ENCODE peak calls at places on chromosomes 3 and 15, in five cellular contexts. P is ovary, N is bronchial epithelial cell, I is NCI-H1092 treated with DMSO at 0.1 percent for 48 hours, F is tibial artery. J is an unnamed sample.

GRCh38 chr15:88003928-88004327 is 252.6 kb downstream of the NTRK3 start:
- DNase-seq in P (no peak), N (no peak), I (peak), F (no peak), J (no peak)

GRCh38 chr3:53489401-53490130 is 4.8 kb upstream of the CACNA1D start:
- DNase-seq in P (no peak), N (no peak), I (no peak), F (no peak), J (no peak)

GRCh38 chr3:35392187-35392586 is 247.1 kb upstream of the ARPP21 start:
- DNase-seq in P (no peak), N (no peak), I (no peak), F (no peak), J (no peak)

GRCh38 chr15:65924004-65924403 is 54.7 kb downstream of the RAB11A start:
- DNase-seq in P (no peak), N (no peak), I (no peak), F (no peak), J (no peak)

GRCh38 chr3:58492385-58492970 is 582 bp downstream of the KCTD6 start:
- DNase-seq in P (no peak), N (no peak), I (peak), F (no peak), J (no peak)

GRCh38 chr15:32659340-32659831 is 17.9 kb downstream of the SCG5 start:
- DNase-seq in P (no peak), N (peak), I (peak), F (peak), J (no peak)

GRCh38 chr3:72820405-72820804 is 27.8 kb downstream of the SHQ1 start:
- DNase-seq in P (no peak), N (peak), I (no peak), F (no peak), J (no peak)

GRCh38 chr3:126895178-126896066 is 87.5 kb upstream of the PLXNA1 start:
- DNase-seq in P (peak), N (peak), I (no peak), F (peak), J (peak)

GRCh38 chr15:95111969-95112368 is 880.6 kb downstream of the MCTP2 start:
- DNase-seq in P (no peak), N (no peak), I (no peak), F (no peak), J (no peak)

GRCh38 chr15:32676095-32676643 is 34.7 kb downstream of the SCG5 start:
- DNase-seq in P (no peak), N (peak), I (peak), F (no peak), J (no peak)

GRCh38 chr3:106860182-106860581 is 517.1 kb upstream of the CCDC54 start:
- DNase-seq in P (no peak), N (peak), I (no peak), F (no peak), J (no peak)

GRCh38 chr3:125186261-125186770 is 26.2 kb downstream of the SLC12A8 start:
- DNase-seq in P (peak), N (no peak), I (no peak), F (no peak), J (no peak)

GRCh38 chr15:63473999-63474809 is 30.2 kb upstream of the USP3 start:
- DNase-seq in P (no peak), N (peak), I (peak), F (no peak), J (peak)

GRCh38 chr3:186902154-186902553 is 28.2 kb upstream of the ST6GAL1 start:
- DNase-seq in P (no peak), N (peak), I (no peak), F (no peak), J (no peak)

GRCh38 chr3:178083906-178084823 is 452.1 kb upstream of the KCNMB2 start:
- DNase-seq in P (no peak), N (no peak), I (peak), F (no peak), J (no peak)

J was measured in cardiac septum.